ENCODE peak calls at places on chromosomes 4 and X, in five cellular contexts. One of them, this sample, is unnamed.

GRCh38 chrX:37746951-37747350 is 32.9 kb upstream of the CYBB start:
- DNase-seq in transverse colon: no peak
- DNase-seq in sigmoid colon: no peak
- DNase-seq in suprapubic skin: no peak
- DNase-seq in GM23338: no peak
- DNase-seq in this sample: no peak

GRCh38 chrX:63922221-63922620 is 137.2 kb upstream of the ARHGEF9 start:
- DNase-seq in suprapubic skin: no peak
- DNase-seq in transverse colon: no peak
- DNase-seq in GM23338: no peak
- DNase-seq in sigmoid colon: no peak
- DNase-seq in this sample: no peak

GRCh38 chrX:50107470-50107869 is 93.3 kb downstream of the AKAP4 start:
- DNase-seq in GM23338: no peak
- DNase-seq in transverse colon: no peak
- DNase-seq in sigmoid colon: no peak
- DNase-seq in suprapubic skin: no peak
- DNase-seq in this sample: no peak

GRCh38 chr4:182023469-182023868 is 219.7 kb upstream of the TENM3 start:
- DNase-seq in sigmoid colon: no peak
- DNase-seq in transverse colon: no peak
- DNase-seq in suprapubic skin: no peak
- DNase-seq in GM23338: no peak
- DNase-seq in this sample: no peak

GRCh38 chr4:182478475-182478874 is 235.3 kb downstream of the TENM3 start:
- DNase-seq in suprapubic skin: no peak
- DNase-seq in transverse colon: no peak
- DNase-seq in GM23338: peak
- DNase-seq in sigmoid colon: no peak
- DNase-seq in this sample: no peak

GRCh38 chr4:166252487-166253402 is 379.7 kb downstream of the TLL1 start:
- DNase-seq in suprapubic skin: no peak
- DNase-seq in GM23338: peak
- DNase-seq in sigmoid colon: no peak
- DNase-seq in transverse colon: no peak
- DNase-seq in this sample: no peak

GRCh38 chrX:2828404-2829065 is at the start of gene GYG2:
- DNase-seq in GM23338: peak
- DNase-seq in transverse colon: peak
- DNase-seq in sigmoid colon: no peak
- DNase-seq in suprapubic skin: no peak
- DNase-seq in this sample: no peak

GRCh38 chr4:41524446-41524845 is 13.5 kb upstream of the LIMCH1 start:
- DNase-seq in suprapubic skin: no peak
- DNase-seq in GM23338: no peak
- DNase-seq in transverse colon: no peak
- DNase-seq in sigmoid colon: no peak
- DNase-seq in this sample: no peak

GRCh38 chr4:16225139-16225538 is 1.1 kb downstream of the TAPT1 start:
- DNase-seq in suprapubic skin: no peak
- DNase-seq in sigmoid colon: no peak
- DNase-seq in GM23338: no peak
- DNase-seq in transverse colon: no peak
- DNase-seq in this sample: no peak

GRCh38 chr4:8494218-8494617 is 53.6 kb downstream of the TRMT44 start:
- DNase-seq in sigmoid colon: no peak
- DNase-seq in GM23338: peak
- DNase-seq in suprapubic skin: no peak
- DNase-seq in transverse colon: no peak
- DNase-seq in this sample: no peak

GRCh38 chr4:153499005-153499404 is 32.8 kb downstream of the TMEM131L start:
- DNase-seq in GM23338: no peak
- DNase-seq in transverse colon: no peak
- DNase-seq in sigmoid colon: no peak
- DNase-seq in suprapubic skin: no peak
- DNase-seq in this sample: no peak

GRCh38 chrX:23008431-23009099 is 8.8 kb downstream of the DDX53 start:
- DNase-seq in GM23338: peak
- DNase-seq in sigmoid colon: no peak
- DNase-seq in transverse colon: no peak
- DNase-seq in suprapubic skin: no peak
- DNase-seq in this sample: no peak

GRCh38 chrX:16267431-16267830 is 100.2 kb downstream of the MAGEB17 start:
- DNase-seq in suprapubic skin: no peak
- DNase-seq in GM23338: no peak
- DNase-seq in transverse colon: no peak
- DNase-seq in sigmoid colon: no peak
- DNase-seq in this sample: no peak

DNA sequence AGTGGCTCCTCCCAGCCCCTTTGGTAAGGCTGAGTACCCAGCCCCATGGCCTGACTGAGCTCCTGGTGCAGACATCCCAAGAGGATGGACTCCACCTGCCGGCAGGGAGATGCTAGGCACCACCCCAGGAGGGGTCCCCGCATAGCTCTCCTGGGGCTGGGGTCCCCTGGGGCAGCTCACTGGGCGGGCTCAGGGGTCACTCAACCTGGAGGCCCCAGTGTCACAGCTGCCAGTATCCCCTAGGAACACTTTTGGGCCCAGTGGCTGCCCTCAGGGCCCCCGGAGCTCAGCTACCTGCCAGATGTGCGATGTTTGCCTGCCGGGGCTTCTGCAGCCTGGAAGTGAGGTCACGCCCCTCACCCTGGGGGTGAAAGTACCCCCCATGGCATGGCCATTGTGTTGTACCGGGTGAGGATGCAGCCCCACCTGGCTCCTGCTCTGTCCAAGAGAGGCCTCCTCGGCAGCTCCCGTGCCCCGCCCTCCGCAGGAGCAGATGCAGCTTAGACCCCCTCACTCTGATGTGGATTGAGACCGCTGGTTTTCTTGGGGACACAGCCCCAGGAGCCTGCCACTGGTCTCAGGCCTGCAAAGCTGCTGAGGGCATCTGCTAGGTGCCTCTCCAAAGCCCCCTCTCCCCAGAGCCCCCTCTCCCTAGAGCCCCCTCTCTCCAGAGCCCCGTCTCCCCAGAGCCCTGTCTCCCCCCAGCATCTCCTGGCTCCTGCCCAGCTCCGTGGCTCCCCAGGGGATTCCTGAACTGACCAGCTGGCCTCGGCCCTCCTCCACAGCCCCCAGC is 6.7 kb upstream of the HGFAC start:
- DNase-seq in GM23338: peak
- DNase-seq in sigmoid colon: no peak
- DNase-seq in suprapubic skin: no peak
- DNase-seq in transverse colon: no peak
- DNase-seq in this sample: no peak
- TF ChIP-seq CTCF in GM23338: peak
- TF ChIP-seq CTCF in sigmoid colon: no peak
- TF ChIP-seq CTCF in suprapubic skin: no peak
- TF ChIP-seq CTCF in transverse colon: no peak
- TF ChIP-seq CTCF in this sample: no peak

GRCh38 chr4:20251061-20251795 is 477 bp upstream of the SLIT2 start:
- DNase-seq in sigmoid colon: no peak
- DNase-seq in transverse colon: no peak
- DNase-seq in GM23338: no peak
- DNase-seq in suprapubic skin: no peak
- DNase-seq in this sample: peak
- H3K4me3 ChIP-seq in sigmoid colon: peak
- H3K4me3 ChIP-seq in transverse colon: peak
- H3K4me3 ChIP-seq in GM23338: peak
- H3K4me3 ChIP-seq in suprapubic skin: peak
- H3K4me3 ChIP-seq in this sample: peak

DNA sequence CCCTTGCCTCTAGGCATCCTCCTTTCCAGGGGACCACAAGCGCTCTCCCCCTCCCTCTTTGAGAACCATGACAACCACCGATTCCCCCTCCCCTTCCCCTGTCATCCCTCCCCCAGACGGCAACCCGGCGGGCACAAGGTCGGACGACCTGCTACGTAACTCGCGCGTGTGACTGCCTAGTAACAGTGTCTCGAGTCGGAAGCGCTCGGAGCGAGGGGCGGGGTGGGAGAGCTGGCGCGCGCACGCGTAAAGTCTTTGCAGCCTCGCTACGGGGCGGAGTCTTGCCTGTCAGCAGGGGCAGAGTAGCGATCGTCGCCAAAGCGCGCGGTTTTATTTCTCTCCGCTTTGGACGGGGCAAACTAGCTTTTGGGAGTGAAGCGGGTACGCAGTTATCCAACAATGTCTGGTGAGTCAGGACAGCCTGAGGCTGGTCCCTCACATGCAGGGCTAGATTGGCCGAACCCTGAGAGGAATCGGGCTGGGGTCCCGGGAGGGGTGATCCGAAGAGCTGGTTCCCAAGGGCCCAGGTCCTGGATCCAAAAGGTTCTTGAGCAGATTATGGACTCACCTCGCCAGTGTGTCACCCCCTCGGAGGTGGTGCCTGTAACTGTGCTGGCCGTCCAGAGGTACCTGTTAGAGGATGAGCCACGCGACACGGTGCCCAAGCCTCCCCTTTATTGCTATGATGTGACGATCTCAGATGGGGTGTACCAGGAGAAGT is at the start of gene RADX:
- DNase-seq in sigmoid colon: peak
- DNase-seq in suprapubic skin: peak
- DNase-seq in GM23338: peak
- DNase-seq in transverse colon: peak
- DNase-seq in this sample: no peak
- TF ChIP-seq POLR2AphosphoS5 in sigmoid colon: peak
- TF ChIP-seq POLR2AphosphoS5 in suprapubic skin: no peak
- TF ChIP-seq POLR2AphosphoS5 in GM23338: no peak
- TF ChIP-seq POLR2AphosphoS5 in transverse colon: peak
- TF ChIP-seq POLR2AphosphoS5 in this sample: no peak

DNA sequence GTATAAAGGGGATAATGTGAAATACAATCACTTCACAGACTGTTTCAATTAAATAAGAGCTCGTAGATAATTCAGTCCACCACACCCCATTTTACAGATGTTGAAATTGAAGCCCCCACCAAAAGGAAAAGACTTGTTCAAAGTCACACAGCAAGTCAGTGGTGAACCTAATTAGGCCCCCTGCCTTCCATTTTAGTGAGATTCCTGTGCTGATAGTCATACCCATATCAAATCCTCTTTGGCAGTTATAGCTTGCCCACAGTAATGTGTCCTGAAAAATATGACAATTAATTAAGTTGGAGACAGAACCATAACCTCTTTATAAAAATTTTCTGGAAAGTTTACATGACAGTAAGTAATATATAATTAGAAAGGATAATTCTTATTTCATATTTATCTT is 58.0 kb downstream of the AR start:
- DNase-seq in suprapubic skin: no peak
- DNase-seq in transverse colon: no peak
- DNase-seq in GM23338: no peak
- DNase-seq in sigmoid colon: no peak
- DNase-seq in this sample: no peak
- TF ChIP-seq CTCF in suprapubic skin: no peak
- TF ChIP-seq CTCF in transverse colon: no peak
- TF ChIP-seq CTCF in GM23338: no peak
- TF ChIP-seq CTCF in sigmoid colon: no peak
- TF ChIP-seq CTCF in this sample: no peak

GRCh38 chr4:119035941-119036737 is 99.5 kb upstream of the MYOZ2 start:
- DNase-seq in GM23338: no peak
- DNase-seq in transverse colon: no peak
- DNase-seq in sigmoid colon: peak
- DNase-seq in suprapubic skin: no peak
- DNase-seq in this sample: no peak
- H3K4me3 ChIP-seq in GM23338: no peak
- H3K4me3 ChIP-seq in transverse colon: no peak
- H3K4me3 ChIP-seq in sigmoid colon: no peak
- H3K4me3 ChIP-seq in suprapubic skin: no peak
- H3K4me3 ChIP-seq in this sample: no peak

DNA sequence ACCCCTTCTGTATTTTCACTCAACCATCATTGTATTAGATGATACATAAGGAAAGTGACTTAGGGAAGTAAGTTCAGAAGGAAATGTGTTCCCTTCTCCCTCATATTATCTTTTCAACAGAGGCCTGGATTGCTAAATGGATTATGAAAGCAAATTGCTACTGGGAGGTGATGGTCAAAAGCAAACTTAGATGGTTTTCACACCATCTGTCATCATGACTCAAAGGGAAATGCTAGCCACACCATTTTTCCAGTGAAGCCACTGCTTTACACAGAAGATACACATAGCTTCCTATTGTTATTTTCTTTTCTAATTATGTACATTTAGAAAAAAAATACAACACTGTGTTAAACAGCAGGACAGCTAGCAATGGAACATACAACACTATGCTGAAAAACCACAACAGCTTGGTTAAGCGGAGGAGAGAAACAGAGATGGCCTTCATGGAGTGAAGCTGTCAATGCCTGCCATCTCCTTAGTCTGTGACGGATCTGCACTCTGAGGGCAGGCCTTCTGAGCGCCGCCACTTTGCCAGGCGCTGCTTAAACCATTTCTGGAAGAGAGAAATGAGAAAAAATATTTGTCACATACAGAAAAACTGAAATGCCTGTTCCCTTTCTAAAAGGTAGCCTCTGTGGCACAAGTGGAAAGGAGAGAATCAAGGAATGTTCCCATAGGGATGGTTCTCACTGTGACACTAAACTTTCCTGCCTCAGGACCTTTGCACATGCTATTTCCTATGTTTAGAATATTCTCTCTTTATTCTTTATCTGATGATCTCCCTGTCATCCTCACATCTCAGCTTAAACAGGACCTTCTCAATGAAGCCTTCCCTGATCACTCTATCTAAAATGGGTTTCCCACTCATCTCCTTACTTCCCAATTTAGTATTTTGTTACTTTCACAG is 32.6 kb downstream of the HOPX start:
- DNase-seq in GM23338: no peak
- DNase-seq in sigmoid colon: no peak
- DNase-seq in transverse colon: no peak
- DNase-seq in suprapubic skin: no peak
- DNase-seq in this sample: no peak
- TF ChIP-seq POLR2AphosphoS5 in GM23338: no peak
- TF ChIP-seq POLR2AphosphoS5 in sigmoid colon: no peak
- TF ChIP-seq POLR2AphosphoS5 in transverse colon: no peak
- TF ChIP-seq POLR2AphosphoS5 in suprapubic skin: no peak
- TF ChIP-seq POLR2AphosphoS5 in this sample: no peak

GRCh38 chr4:162457071-162457865 is 293.5 kb upstream of the FSTL5 start:
- DNase-seq in transverse colon: no peak
- DNase-seq in sigmoid colon: no peak
- DNase-seq in GM23338: no peak
- DNase-seq in suprapubic skin: no peak
- DNase-seq in this sample: no peak

GRCh38 chr4:162458051-162458450 is 294.3 kb upstream of the FSTL5 start:
- DNase-seq in suprapubic skin: no peak
- DNase-seq in transverse colon: no peak
- DNase-seq in sigmoid colon: no peak
- DNase-seq in GM23338: no peak
- DNase-seq in this sample: no peak

GRCh38 chr4:162456106-162456505 is 292.3 kb upstream of the FSTL5 start:
- DNase-seq in suprapubic skin: no peak
- DNase-seq in sigmoid colon: no peak
- DNase-seq in transverse colon: no peak
- DNase-seq in GM23338: no peak
- DNase-seq in this sample: no peak

GRCh38 chr4:162461952-162462351 is 298.2 kb upstream of the FSTL5 start:
- DNase-seq in GM23338: peak
- DNase-seq in suprapubic skin: no peak
- DNase-seq in sigmoid colon: no peak
- DNase-seq in transverse colon: no peak
- DNase-seq in this sample: no peak
- TF ChIP-seq CTCF in GM23338: no peak
- TF ChIP-seq CTCF in suprapubic skin: no peak
- TF ChIP-seq CTCF in sigmoid colon: no peak
- TF ChIP-seq CTCF in transverse colon: peak
- TF ChIP-seq CTCF in this sample: no peak